ENCODE peak calls at places on chromosome 1, in ten cellular contexts. T is cardiac muscle cell; X is colonic mucosa; S is hepatocyte; J is GM12878; K is left ventricle myocardium inferior; U is CD8-positive, alpha-beta T cell; D is pancreas; G is A549; F is stomach. B is an unnamed sample.

GRCh38 chr1:29736582-29737188 is 500.4 kb downstream of the PTPRU start:
- DNase-seq in T (peak; percentile 92), G (peak; percentile 24), K (no peak), U (no peak), X (peak; percentile 42), F (no peak), S (peak; percentile 85), J (no peak), D (no peak), B (no peak)

GRCh38 chr1:57578099-57578498 is 154.2 kb upstream of the DAB1 start:
- DNase-seq in X (no peak), F (no peak), D (no peak), U (no peak), S (no peak), K (no peak), J (no peak), G (no peak), T (no peak), B (no peak)

GRCh38 chr1:214445846-214446614 is 105.4 kb downstream of the PTPN14 start:
- DNase-seq in U (no peak), X (no peak), K (no peak), S (peak; percentile 51), G (no peak), J (no peak), T (no peak), D (no peak), F (no peak), B (no peak)

GRCh38 chr1:167631987-167632680 is 2.1 kb downstream of the RCSD1 start:
- DNase-seq in F (no peak), D (no peak), T (no peak), S (no peak), U (no peak), J (no peak), G (no peak), K (no peak), X (no peak), B (no peak)

GRCh38 chr1:160768295-160768657 is 27.7 kb upstream of the LY9 start:
- DNase-seq in J (peak; percentile 84), T (peak; percentile 10), K (peak; percentile 27), D (no peak), S (no peak), F (peak; percentile 58), G (peak; percentile 53), X (peak; percentile 64), U (peak; percentile 80), B (peak; percentile 76)

GRCh38 chr1:178037510-178038253 is 56.2 kb upstream of the RASAL2 start:
- DNase-seq in U (no peak), D (peak; percentile 88), K (peak; percentile 91), X (peak; percentile 90), T (peak; percentile 79), S (peak; percentile 92), G (peak; percentile 83), J (no peak), F (peak; percentile 90), B (peak; percentile 96)

GRCh38 chr1:7404046-7404742 is 366.9 kb upstream of the VAMP3 start:
- DNase-seq in K (no peak), G (no peak), T (no peak), F (peak; percentile 22), X (no peak), D (no peak), U (no peak), J (no peak), S (no peak), B (no peak)

GRCh38 chr1:65339866-65340483 is 30.6 kb downstream of the DNAJC6 start:
- DNase-seq in S (no peak), F (no peak), D (no peak), U (no peak), J (no peak), K (no peak), G (peak; percentile 3), X (no peak), T (peak; percentile 60), B (no peak)

GRCh38 chr1:27567183-27567526 is 36.8 kb downstream of the AHDC1 start:
- DNase-seq in D (no peak), T (no peak), U (no peak), G (no peak), K (no peak), F (no peak), S (peak; percentile 38), X (no peak), J (no peak), B (no peak)
- H3K4me1 ChIP-seq in D (peaks cover 62% of the 10 kb centered on the region), T (peaks cover 90% of the 10 kb centered on the region), U (peaks cover 16% of the 10 kb centered on the region), G (peaks cover 96% of the 10 kb centered on the region), K (peaks cover 100% of the 10 kb centered on the region), F (peaks cover 100% of the 10 kb centered on the region), S (peaks cover 94% of the 10 kb centered on the region), X (peaks cover 37% of the 10 kb centered on the region), J (peaks cover 7% of the 10 kb centered on the region), B (peaks cover 84% of the 10 kb centered on the region)

DNA sequence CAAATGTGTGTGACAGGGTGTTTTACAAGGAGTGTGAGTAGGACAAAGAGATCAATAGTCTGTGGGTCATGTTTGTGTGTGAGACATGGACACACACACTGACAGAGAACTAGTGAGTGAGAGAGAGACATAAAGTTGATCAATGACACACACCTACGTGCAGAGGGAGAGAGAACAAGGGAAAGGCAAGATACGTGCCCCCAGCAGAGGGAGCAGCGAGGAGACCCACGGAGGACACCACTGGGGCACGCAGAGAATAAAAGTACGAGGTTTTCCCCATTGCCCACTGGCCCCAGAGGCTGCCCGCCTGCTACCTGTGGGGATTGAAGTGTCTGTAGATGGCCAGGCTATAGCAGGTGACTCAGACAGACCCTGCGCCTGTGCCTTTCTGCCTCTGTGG is 130.2 kb upstream of the CSF3R start:
- DNase-seq in G (no peak), F (no peak), K (no peak), X (no peak), U (no peak), T (no peak), D (no peak), J (no peak), S (no peak), B (no peak)
- TF ChIP-seq CTCF in G (no peak), F (no peak), K (peak; percentile 12), X (no peak), U (no peak), T (peak; percentile 10), D (no peak), J (no peak), S (peak; percentile 5), B (no peak)

DNA sequence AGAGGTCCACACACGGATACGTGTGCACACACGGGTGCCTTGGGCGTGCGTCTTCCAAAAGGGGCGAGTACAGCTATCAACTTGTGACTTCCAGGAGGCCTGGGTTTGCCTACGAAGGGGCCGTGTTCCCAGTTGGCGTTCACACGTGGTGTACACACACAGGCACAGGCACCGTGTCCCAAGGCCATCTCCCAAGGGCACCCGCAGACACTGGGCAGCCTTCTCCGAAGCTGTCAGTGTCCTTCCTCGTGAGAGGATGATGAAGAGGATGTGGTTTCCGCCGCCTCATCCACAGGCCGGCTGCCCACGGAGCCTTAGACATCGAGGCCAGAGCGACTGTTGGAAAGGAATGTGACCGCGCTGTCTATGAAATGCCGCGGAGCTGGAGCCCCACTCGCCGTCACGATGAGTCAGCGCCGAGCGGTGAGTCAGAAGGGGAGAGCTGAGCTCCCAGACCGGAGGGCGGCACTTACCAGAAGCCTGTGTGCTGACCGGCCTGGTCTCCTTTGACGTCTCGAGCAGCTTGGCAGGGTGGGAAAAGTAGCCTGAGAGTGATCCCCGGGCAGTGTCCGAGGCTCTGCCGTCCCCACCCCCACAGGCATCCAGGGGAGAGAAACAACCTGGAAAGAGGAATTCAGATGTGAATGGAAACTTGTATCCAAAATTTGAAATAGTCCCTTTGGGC is 141.4 kb upstream of the ARHGEF16 start:
- DNase-seq in S (peak; percentile 96), K (peak; percentile 87), D (peak; percentile 66), G (peak; percentile 91), X (peak; percentile 64), U (no peak), T (peak; percentile 75), J (no peak), F (peak; percentile 88), B (peak; percentile 93)
- H3K9me3 ChIP-seq in S (no peaks in the 10 kb centered on the region), K (peaks cover 10% of the 10 kb centered on the region), D (no peaks in the 10 kb centered on the region), G (no peaks in the 10 kb centered on the region), X (no peaks in the 10 kb centered on the region), U (no peaks in the 10 kb centered on the region), T (no peaks in the 10 kb centered on the region), J (no peaks in the 10 kb centered on the region), F (no peaks in the 10 kb centered on the region), B (no peaks in the 10 kb centered on the region)

GRCh38 chr1:59703226-59703917 is 111.4 kb upstream of the HOOK1 start:
- DNase-seq in X (no peak), K (no peak), D (no peak), J (no peak), T (no peak), U (no peak), S (no peak), F (no peak), G (no peak), B (no peak)

GRCh38 chr1:59704721-59705120 is 110.0 kb upstream of the HOOK1 start:
- DNase-seq in K (no peak), D (no peak), X (no peak), T (no peak), U (no peak), J (no peak), F (no peak), S (no peak), G (no peak), B (no peak)

GRCh38 chr1:59705849-59706599 is 108.7 kb upstream of the HOOK1 start:
- DNase-seq in F (no peak), U (no peak), D (no peak), S (peak; percentile 31), G (no peak), K (no peak), T (no peak), X (no peak), J (no peak), B (no peak)

GRCh38 chr1:59701376-59701775 is 113.4 kb upstream of the HOOK1 start:
- DNase-seq in S (no peak), X (no peak), F (no peak), K (no peak), T (no peak), G (no peak), J (no peak), D (no peak), U (no peak), B (no peak)

GRCh38 chr1:59703918-59704378 is 110.8 kb upstream of the HOOK1 start:
- DNase-seq in T (no peak), J (no peak), K (no peak), D (no peak), G (no peak), F (no peak), X (no peak), U (no peak), S (no peak), B (no peak)
- H3K4me1 ChIP-seq in T (no peaks in the 10 kb centered on the region), J (no peaks in the 10 kb centered on the region), K (peaks cover 72% of the 10 kb centered on the region), D (no peaks in the 10 kb centered on the region), G (peaks cover 19% of the 10 kb centered on the region), F (peaks cover 63% of the 10 kb centered on the region), X (no peaks in the 10 kb centered on the region), U (no peaks in the 10 kb centered on the region), S (peaks cover 33% of the 10 kb centered on the region), B (peaks cover 9% of the 10 kb centered on the region)

GRCh38 chr1:90007979-90008404 is 13.1 kb downstream of the ZNF326 start:
- DNase-seq in S (no peak), U (no peak), K (no peak), G (no peak), J (no peak), T (no peak), D (no peak), X (no peak), F (no peak), B (no peak)

GRCh38 chr1:90012305-90012704 is 17.4 kb downstream of the ZNF326 start:
- DNase-seq in F (no peak), X (no peak), T (no peak), U (no peak), G (no peak), D (no peak), K (no peak), J (no peak), S (no peak), B (no peak)
- TF ChIP-seq CTCF in F (no peak), X (no peak), T (no peak), U (no peak), G (no peak), D (no peak), K (no peak), J (no peak), S (no peak), B (no peak)

B was measured in left lung.